ENCODE peak calls at places on chromosomes 4 and X, in five cellular contexts. G, U, H, F and W are unnamed samples.

GRCh38 chr4:7680731-7681130 is 246.0 kb upstream of the PSAPL1 start:
- DNase-seq in H (no peak), F (no peak), G (no peak), U (no peak), W (no peak)

GRCh38 chrX:47634871-47635575 is 5.3 kb upstream of the CFP start:
- DNase-seq in H (no peak), F (no peak), U (no peak), G (no peak), W (no peak)

GRCh38 chr4:155608231-155608885 is 58.3 kb upstream of the GUCY1A1 start:
- DNase-seq in F (no peak), U (no peak), G (no peak), H (no peak), W (no peak)

GRCh38 chrX:155993421-155993820 is 4.1 kb upstream of the IL9R start:
- DNase-seq in G (no peak), H (no peak), U (no peak), F (no peak), W (no peak)

GRCh38 chrX:64204701-64205440 is 637 bp downstream of the AMER1 start:
- DNase-seq in F (peak; percentile 35), U (peak; percentile 45), H (peak; percentile 33), G (peak; percentile 35), W (no peak)

GRCh38 chr4:151600432-151600831 is 160.4 kb downstream of the GATB start:
- DNase-seq in G (no peak), H (no peak), U (no peak), F (no peak), W (no peak)

GRCh38 chr4:14862881-14863280 is 139.4 kb upstream of the CPEB2 start:
- DNase-seq in U (peak; percentile 66), H (no peak), G (no peak), F (no peak), W (no peak)

GRCh38 chrX:68183612-68184214 is 249.6 kb downstream of the OPHN1 start:
- DNase-seq in F (no peak), H (no peak), U (peak; percentile 14), G (no peak), W (no peak)

GRCh38 chr4:183335369-183335940 is 13.2 kb upstream of the CLDN24 start:
- DNase-seq in G (no peak), H (no peak), U (no peak), F (no peak), W (peak; percentile 25)

GRCh38 chrX:14673764-14674163 is 144.4 kb downstream of the GLRA2 start:
- DNase-seq in G (no peak), H (no peak), F (peak; percentile 6), U (no peak), W (peak; percentile 9)

GRCh38 chr4:177879851-177880250 is 437.6 kb upstream of the AGA start:
- DNase-seq in U (no peak), F (no peak), G (no peak), H (no peak), W (no peak)

GRCh38 chrX:36334508-36335015 is 415.0 kb downstream of the CFAP47 start:
- DNase-seq in U (no peak), H (no peak), F (no peak), G (no peak), W (no peak)

GRCh38 chr4:77232653-77233052 is 75.6 kb downstream of the CCNG2 start:
- DNase-seq in H (no peak), F (no peak), U (no peak), G (no peak), W (no peak)

GRCh38 chr4:106868381-106869035 is 167.6 kb downstream of the DKK2 start:
- DNase-seq in H (no peak), G (no peak), U (no peak), F (no peak), W (no peak)

GRCh38 chr4:172830295-172830764 is 338.3 kb upstream of the GALNT7 start:
- DNase-seq in F (no peak), U (peak; percentile 50), H (no peak), G (no peak), W (no peak)

GRCh38 chrX:132664273-132664672 is 175.4 kb upstream of the MBNL3 start:
- DNase-seq in G (no peak), H (no peak), F (no peak), U (no peak), W (no peak)

GRCh38 chrX:22004866-22005265 is 27.3 kb upstream of the PHEX start:
- DNase-seq in F (no peak), G (no peak), H (no peak), U (no peak), W (no peak)

DNA sequence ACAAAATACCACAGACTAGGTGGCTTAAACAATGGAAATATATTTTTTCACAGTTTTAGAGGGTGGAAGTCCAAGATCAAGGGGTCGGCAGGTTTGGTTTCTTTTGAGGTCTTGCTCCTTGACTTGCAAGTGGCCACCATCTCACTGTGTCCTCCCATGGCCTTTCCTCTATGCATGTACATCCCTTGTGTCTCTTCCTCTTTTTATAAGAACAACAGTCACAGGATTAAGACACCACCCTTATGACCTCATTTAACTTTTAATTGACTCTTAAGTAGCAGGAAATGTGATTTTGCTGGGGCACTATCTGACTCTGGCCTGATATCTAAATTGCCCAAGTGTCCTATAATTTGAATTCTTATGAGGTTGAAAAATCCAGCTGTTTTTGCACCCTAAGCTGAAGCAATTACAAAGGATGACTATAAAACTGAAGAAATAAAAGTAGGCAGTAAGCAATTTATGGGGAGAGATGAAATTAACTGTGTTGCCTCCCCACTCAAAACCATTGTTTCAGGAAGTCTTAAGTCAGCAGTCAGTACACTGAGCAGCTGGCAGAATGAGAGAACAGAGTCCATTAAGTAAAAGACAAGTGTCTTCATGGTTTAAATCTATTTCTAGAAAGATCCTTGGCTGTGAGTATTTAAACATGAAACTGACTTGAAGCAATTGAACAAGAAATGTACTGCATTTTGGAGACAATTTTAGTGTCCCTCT is 601.3 kb downstream of the SPRY1 start:
- DNase-seq in F (no peak), G (no peak), H (no peak), U (no peak), W (no peak)
- TF ChIP-seq POLR2A in F (no peak), G (no peak), H (no peak), U (no peak), W (no peak)

DNA sequence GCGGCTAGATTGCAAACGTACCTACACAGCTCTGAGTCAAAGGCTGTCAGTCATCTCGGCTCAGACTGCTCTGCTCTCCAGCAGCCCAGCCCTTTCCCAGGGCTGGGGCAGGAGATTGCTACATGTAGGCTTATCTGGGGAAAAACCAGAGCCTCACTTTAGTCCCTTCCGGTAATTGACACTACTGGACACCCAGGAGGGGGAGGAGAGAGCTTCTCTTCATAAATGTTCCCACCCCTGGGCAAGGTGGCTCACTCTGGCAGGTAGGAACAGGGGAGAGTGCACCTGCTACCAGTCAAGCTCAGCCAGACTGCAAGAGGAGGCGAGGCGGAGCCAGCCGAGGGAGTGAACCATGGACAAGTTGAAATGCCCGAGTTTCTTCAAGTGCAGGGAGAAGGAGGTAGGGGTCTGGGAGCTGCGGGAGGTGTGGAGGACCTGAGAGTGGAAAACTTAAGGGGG is at the start of gene SLC6A14:
- DNase-seq in H (no peak), U (no peak), F (no peak), G (peak; percentile 11), W (no peak)
- TF ChIP-seq POLR2A in H (no peak), U (no peak), F (no peak), G (no peak), W (no peak)

GRCh38 chrX:49186125-49187027 is at the start of gene PRICKLE3:
- DNase-seq in H (peak; percentile 81), G (peak; percentile 84), U (peak; percentile 73), F (peak; percentile 74), W (no peak)
- TF ChIP-seq POLR2A in H (peak; percentile 67), G (peak; percentile 73), U (peak; percentile 79), F (peak; percentile 28), W (peak; percentile 25)

DNA sequence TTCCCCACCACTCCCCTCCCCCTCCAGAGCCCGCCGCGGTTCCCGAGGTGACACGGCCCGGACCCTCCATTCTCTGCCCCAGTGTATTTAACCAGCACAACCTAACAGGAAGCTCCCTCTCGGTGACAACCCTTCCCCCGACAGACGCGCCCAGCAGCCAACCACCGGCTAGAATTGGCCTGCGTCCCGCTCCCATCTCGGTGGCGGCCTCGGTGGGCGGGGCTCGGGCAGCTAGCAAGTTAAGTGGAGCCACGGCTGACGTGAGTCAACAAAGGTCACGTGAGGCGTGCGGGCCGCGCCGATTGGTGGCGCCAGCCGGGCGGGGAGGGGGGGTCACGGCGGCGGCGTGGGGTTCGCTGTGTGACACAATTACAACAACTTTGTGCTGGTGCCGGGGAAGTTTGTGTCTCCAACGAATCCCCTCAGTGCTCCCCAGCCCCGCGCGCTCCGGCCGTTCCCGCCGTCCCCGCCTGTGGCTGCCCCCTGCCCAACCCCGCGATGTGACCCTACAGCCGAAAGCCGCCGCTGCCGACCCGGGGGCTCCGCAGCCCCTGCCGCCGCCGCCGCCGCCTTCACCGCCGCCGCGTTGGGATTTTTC is at the start of gene KDM6A:
- DNase-seq in F (peak; percentile 71), G (peak; percentile 97), H (peak; percentile 99), U (peak; percentile 95), W (peak; percentile 63)
- TF ChIP-seq POLR2A in F (no peak), G (peak; percentile 81), H (peak; percentile 81), U (peak; percentile 50), W (no peak)

DNA sequence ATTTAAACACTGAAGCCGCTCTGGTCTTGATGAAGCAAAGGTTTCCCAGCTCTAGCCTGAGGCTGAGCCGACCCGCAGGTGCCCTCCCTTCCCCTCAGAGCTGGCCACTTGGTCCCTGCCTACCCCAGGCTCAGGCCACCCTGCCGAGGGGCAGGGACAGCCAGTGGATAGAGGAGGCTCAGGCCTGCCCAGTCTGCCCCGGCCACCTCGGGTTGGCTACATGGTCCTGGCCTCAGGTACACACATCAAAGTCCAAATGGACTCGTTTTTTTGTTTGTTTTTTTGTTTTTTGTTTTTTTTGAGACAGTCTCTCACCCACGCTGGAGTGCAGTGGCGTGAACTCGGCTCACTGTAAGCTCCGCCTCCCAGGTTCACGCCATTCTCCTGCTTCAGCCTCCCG is 23.8 kb downstream of the TACC3 start:
- DNase-seq in G (no peak), F (no peak), H (no peak), U (no peak), W (no peak)
- TF ChIP-seq POLR2A in G (no peak), F (no peak), H (no peak), U (peak; percentile 41), W (no peak)

DNA sequence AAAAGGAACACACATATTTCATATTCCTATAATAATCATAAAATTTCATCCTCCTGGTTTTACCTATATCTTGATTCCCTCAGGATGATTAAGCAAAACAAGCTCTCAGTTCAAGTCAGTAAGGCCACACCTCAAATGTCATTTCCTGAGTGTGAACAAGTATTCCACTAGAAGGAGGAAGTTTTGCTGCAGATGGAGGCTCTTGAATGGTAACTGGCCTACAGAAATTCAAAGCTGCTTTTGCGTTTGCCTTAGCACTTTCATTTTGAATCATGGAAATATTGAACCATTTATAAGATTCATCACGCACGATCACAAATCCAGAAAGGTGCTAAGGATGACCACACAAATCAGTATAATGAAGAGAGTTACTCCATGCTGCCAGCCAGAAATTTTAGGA is 254.4 kb upstream of the CXXC4 start:
- DNase-seq in U (no peak), F (no peak), G (no peak), H (no peak), W (no peak)
- TF ChIP-seq POLR2A in U (no peak), F (no peak), G (no peak), H (no peak), W (no peak)